ENCODE peak calls at places on chromosomes 12 and 14, in five cellular contexts. One of them, this sample, is unnamed. For H3K9me3, the result is how much of the 10 kb centered on the place peaks cover.

GRCh38 chr12:119178544-119179334 is at the start of gene HSPB8:
- DNase-seq in AG04450: peak
- DNase-seq in body of pancreas: peak
- DNase-seq in fibroblast of lung: peak
- DNase-seq in PC-3: peak
- DNase-seq in this sample: peak

GRCh38 chr12:47850153-47851084 is 30.7 kb upstream of the HDAC7 start:
- DNase-seq in fibroblast of lung: no peak
- DNase-seq in body of pancreas: no peak
- DNase-seq in PC-3: no peak
- DNase-seq in AG04450: no peak
- DNase-seq in this sample: no peak

GRCh38 chr14:66746316-66747006 is 238.5 kb downstream of the GPHN start:
- DNase-seq in AG04450: peak
- DNase-seq in body of pancreas: peak
- DNase-seq in PC-3: peak
- DNase-seq in fibroblast of lung: peak
- DNase-seq in this sample: no peak

GRCh38 chr12:49358548-49359141 is 8.6 kb upstream of the SPATS2 start:
- DNase-seq in PC-3: peak
- DNase-seq in body of pancreas: peak
- DNase-seq in fibroblast of lung: peak
- DNase-seq in AG04450: no peak
- DNase-seq in this sample: no peak

GRCh38 chr12:54431911-54432814 is 13.1 kb upstream of the ITGA5 start:
- DNase-seq in fibroblast of lung: peak
- DNase-seq in AG04450: peak
- DNase-seq in body of pancreas: peak
- DNase-seq in PC-3: peak
- DNase-seq in this sample: peak

GRCh38 chr14:80944861-80945617 is 3.5 kb upstream of the CEP128 start:
- DNase-seq in fibroblast of lung: no peak
- DNase-seq in AG04450: no peak
- DNase-seq in body of pancreas: no peak
- DNase-seq in PC-3: no peak
- DNase-seq in this sample: no peak

GRCh38 chr12:56616244-56616643 is 13.9 kb downstream of the BAZ2A start:
- DNase-seq in PC-3: no peak
- DNase-seq in fibroblast of lung: no peak
- DNase-seq in AG04450: no peak
- DNase-seq in body of pancreas: no peak
- DNase-seq in this sample: peak

GRCh38 chr14:51211149-51211548 is 28.9 kb upstream of the TMX1 start:
- DNase-seq in fibroblast of lung: peak
- DNase-seq in PC-3: peak
- DNase-seq in AG04450: no peak
- DNase-seq in body of pancreas: peak
- DNase-seq in this sample: no peak

GRCh38 chr14:105864116-105864515 is 337.7 kb downstream of the TMEM121 start:
- DNase-seq in PC-3: no peak
- DNase-seq in body of pancreas: no peak
- DNase-seq in fibroblast of lung: no peak
- DNase-seq in AG04450: no peak
- DNase-seq in this sample: peak

GRCh38 chr12:69258655-69259054 is 19.3 kb downstream of the CPSF6 start:
- DNase-seq in fibroblast of lung: no peak
- DNase-seq in body of pancreas: no peak
- DNase-seq in PC-3: no peak
- DNase-seq in AG04450: no peak
- DNase-seq in this sample: no peak

GRCh38 chr12:107361970-107362369 is 268.6 kb upstream of the CRY1 start:
- DNase-seq in PC-3: no peak
- DNase-seq in body of pancreas: no peak
- DNase-seq in AG04450: no peak
- DNase-seq in fibroblast of lung: no peak
- DNase-seq in this sample: no peak

GRCh38 chr14:66923251-66923650 is 266.0 kb upstream of the GARIN2 start:
- DNase-seq in fibroblast of lung: no peak
- DNase-seq in AG04450: no peak
- DNase-seq in PC-3: no peak
- DNase-seq in body of pancreas: no peak
- DNase-seq in this sample: no peak

GRCh38 chr12:1808036-1808797 is 12.1 kb upstream of the LRTM2 start:
- DNase-seq in body of pancreas: no peak
- DNase-seq in AG04450: no peak
- DNase-seq in fibroblast of lung: no peak
- DNase-seq in PC-3: no peak
- DNase-seq in this sample: no peak

GRCh38 chr12:2997989-2998670 is 38.9 kb downstream of the TEAD4 start:
- DNase-seq in fibroblast of lung: peak
- DNase-seq in body of pancreas: no peak
- DNase-seq in PC-3: no peak
- DNase-seq in AG04450: no peak
- DNase-seq in this sample: no peak

GRCh38 chr14:79596531-79596930 is 614.8 kb downstream of the DIO2 start:
- DNase-seq in body of pancreas: no peak
- DNase-seq in AG04450: peak
- DNase-seq in fibroblast of lung: peak
- DNase-seq in PC-3: peak
- DNase-seq in this sample: no peak

GRCh38 chr12:9651265-9651729 is 18.2 kb upstream of the CLEC2D start:
- DNase-seq in body of pancreas: no peak
- DNase-seq in fibroblast of lung: peak
- DNase-seq in AG04450: no peak
- DNase-seq in PC-3: peak
- DNase-seq in this sample: no peak

GRCh38 chr14:55749201-55749812 is 169.3 kb downstream of the KTN1 start:
- DNase-seq in AG04450: no peak
- DNase-seq in body of pancreas: peak
- DNase-seq in PC-3: peak
- DNase-seq in fibroblast of lung: no peak
- DNase-seq in this sample: no peak

GRCh38 chr14:60585676-60586075 is 63.6 kb downstream of the SIX1 start:
- DNase-seq in PC-3: no peak
- DNase-seq in AG04450: no peak
- DNase-seq in body of pancreas: no peak
- DNase-seq in fibroblast of lung: no peak
- DNase-seq in this sample: no peak

GRCh38 chr12:57123813-57124212 is 4.5 kb upstream of the LRP1 start:
- DNase-seq in AG04450: no peak
- DNase-seq in fibroblast of lung: no peak
- DNase-seq in body of pancreas: no peak
- DNase-seq in PC-3: no peak
- DNase-seq in this sample: no peak

GRCh38 chr14:94816113-94816512 is 46.2 kb upstream of the GSC start:
- DNase-seq in AG04450: no peak
- DNase-seq in fibroblast of lung: no peak
- DNase-seq in PC-3: no peak
- DNase-seq in body of pancreas: no peak
- DNase-seq in this sample: no peak
- TF ChIP-seq CTCF in AG04450: no peak
- TF ChIP-seq CTCF in fibroblast of lung: no peak
- TF ChIP-seq CTCF in PC-3: no peak
- TF ChIP-seq CTCF in body of pancreas: no peak
- TF ChIP-seq CTCF in this sample: no peak

GRCh38 chr12:19744760-19745218 is 305.5 kb downstream of the AEBP2 start:
- DNase-seq in fibroblast of lung: peak
- DNase-seq in AG04450: peak
- DNase-seq in PC-3: no peak
- DNase-seq in body of pancreas: no peak
- DNase-seq in this sample: no peak
- H3K27ac ChIP-seq in fibroblast of lung: no peak
- H3K27ac ChIP-seq in AG04450: no peak
- H3K27ac ChIP-seq in PC-3: no peak
- H3K27ac ChIP-seq in body of pancreas: peak
- H3K27ac ChIP-seq in this sample: peak

DNA sequence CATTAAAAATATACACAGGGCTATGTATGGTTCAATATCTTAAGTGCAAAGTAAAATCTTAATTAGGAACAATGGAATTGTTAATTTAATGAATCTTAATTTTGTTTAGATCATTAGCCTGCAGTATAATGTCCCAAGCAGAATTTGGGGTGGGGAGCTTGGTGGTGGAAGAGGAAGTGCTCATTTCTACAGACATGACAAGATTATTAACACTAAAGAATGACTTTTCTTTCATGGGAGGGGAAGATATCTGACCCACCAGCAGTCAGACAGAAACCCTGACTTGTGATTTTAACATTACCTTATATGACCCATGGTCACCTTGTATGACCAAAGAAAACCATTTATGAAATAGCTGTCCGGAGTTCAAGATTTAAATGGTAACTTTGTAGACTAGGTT is 41.3 kb upstream of the HIF1A start:
- DNase-seq in PC-3: no peak
- DNase-seq in fibroblast of lung: no peak
- DNase-seq in body of pancreas: no peak
- DNase-seq in AG04450: no peak
- DNase-seq in this sample: no peak
- H3K9me3 ChIP-seq in PC-3: under half
- H3K9me3 ChIP-seq in fibroblast of lung: under half
- H3K9me3 ChIP-seq in body of pancreas: under half
- H3K9me3 ChIP-seq in AG04450: under half
- H3K9me3 ChIP-seq in this sample: under half

GRCh38 chr14:75452900-75453816 is 25.3 kb downstream of the JDP2 start:
- DNase-seq in PC-3: peak
- DNase-seq in fibroblast of lung: peak
- DNase-seq in body of pancreas: peak
- DNase-seq in AG04450: peak
- DNase-seq in this sample: peak
- TF ChIP-seq CTCF in PC-3: no peak
- TF ChIP-seq CTCF in fibroblast of lung: no peak
- TF ChIP-seq CTCF in body of pancreas: no peak
- TF ChIP-seq CTCF in AG04450: no peak
- TF ChIP-seq CTCF in this sample: no peak

GRCh38 chr12:93563807-93564538 is 8.5 kb upstream of the SOCS2 start:
- DNase-seq in AG04450: no peak
- DNase-seq in fibroblast of lung: peak
- DNase-seq in PC-3: peak
- DNase-seq in body of pancreas: peak
- DNase-seq in this sample: no peak

GRCh38 chr12:93569301-93569655 is 3.2 kb upstream of the SOCS2 start:
- DNase-seq in PC-3: no peak
- DNase-seq in fibroblast of lung: no peak
- DNase-seq in body of pancreas: no peak
- DNase-seq in AG04450: no peak
- DNase-seq in this sample: no peak

GRCh38 chr12:93568091-93568490 is 4.4 kb upstream of the SOCS2 start:
- DNase-seq in PC-3: no peak
- DNase-seq in fibroblast of lung: no peak
- DNase-seq in AG04450: no peak
- DNase-seq in body of pancreas: no peak
- DNase-seq in this sample: no peak

GRCh38 chr12:93567174-93567573 is 5.3 kb upstream of the SOCS2 start:
- DNase-seq in AG04450: no peak
- DNase-seq in fibroblast of lung: peak
- DNase-seq in body of pancreas: no peak
- DNase-seq in PC-3: no peak
- DNase-seq in this sample: no peak

GRCh38 chr12:93565760-93566159 is 6.7 kb upstream of the SOCS2 start:
- DNase-seq in fibroblast of lung: no peak
- DNase-seq in AG04450: no peak
- DNase-seq in body of pancreas: no peak
- DNase-seq in PC-3: no peak
- DNase-seq in this sample: no peak
- H3K27ac ChIP-seq in fibroblast of lung: no peak
- H3K27ac ChIP-seq in AG04450: no peak
- H3K27ac ChIP-seq in body of pancreas: no peak
- H3K27ac ChIP-seq in PC-3: no peak
- H3K27ac ChIP-seq in this sample: no peak

DNA sequence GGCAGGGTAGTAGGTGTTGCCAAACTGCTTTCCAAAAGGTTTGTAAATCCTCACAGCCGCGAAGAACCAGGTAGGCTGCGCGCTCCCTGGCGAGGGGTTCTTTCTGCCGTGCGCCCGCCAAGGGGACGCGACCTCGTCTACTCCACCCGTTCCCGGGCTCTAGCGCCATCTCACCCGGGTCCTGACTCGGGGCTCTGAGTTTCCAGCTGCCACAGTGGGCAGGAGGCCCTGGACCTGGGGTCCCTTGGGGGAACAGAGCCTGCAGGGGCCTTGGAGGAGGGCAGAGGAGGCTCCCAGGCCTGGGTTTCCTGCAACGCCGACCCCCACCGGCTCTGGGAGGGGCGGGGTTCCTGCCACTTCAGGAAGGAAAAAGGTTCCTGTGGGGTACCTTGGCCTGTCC is 706 bp downstream of the ANHX start:
- DNase-seq in fibroblast of lung: no peak
- DNase-seq in PC-3: no peak
- DNase-seq in body of pancreas: no peak
- DNase-seq in AG04450: no peak
- DNase-seq in this sample: no peak
- H3K9me3 ChIP-seq in fibroblast of lung: under half
- H3K9me3 ChIP-seq in PC-3: under half
- H3K9me3 ChIP-seq in body of pancreas: under half
- H3K9me3 ChIP-seq in AG04450: half or more
- H3K9me3 ChIP-seq in this sample: under half

DNA sequence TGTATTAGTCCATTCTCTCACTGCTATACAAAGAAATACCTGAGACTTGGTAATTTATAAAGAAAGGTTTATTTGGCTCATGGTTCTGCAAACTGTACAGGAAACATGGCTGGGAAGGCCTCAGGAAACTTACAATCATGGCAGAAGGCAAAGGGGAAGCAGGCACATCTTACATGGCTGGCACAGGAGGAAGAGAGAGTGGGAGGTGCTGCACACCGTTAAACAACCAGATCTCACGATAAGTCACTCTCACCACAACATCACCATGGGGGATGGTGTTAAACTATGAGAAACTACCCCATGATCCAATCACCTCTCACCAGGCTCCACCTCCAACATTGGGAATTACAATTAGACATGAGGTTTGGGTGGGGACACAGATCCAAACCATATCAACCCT is 191.8 kb upstream of the PLXNC1 start:
- DNase-seq in PC-3: no peak
- DNase-seq in fibroblast of lung: no peak
- DNase-seq in body of pancreas: no peak
- DNase-seq in AG04450: no peak
- DNase-seq in this sample: no peak
- TF ChIP-seq CTCF in PC-3: no peak
- TF ChIP-seq CTCF in fibroblast of lung: no peak
- TF ChIP-seq CTCF in body of pancreas: no peak
- TF ChIP-seq CTCF in AG04450: no peak
- TF ChIP-seq CTCF in this sample: no peak